ENCODE peak calls at places on chromosome 14, in four cellular contexts. X is CD4-positive, alpha-beta memory T cell; L is CD4-positive, CD25-positive, alpha-beta regulatory T cell; W is GM23338. K is an unnamed sample.
A peak's percentile ranks its signal among the peaks of the same experiment; 100 is the strongest.

GRCh38 chr14:93898731-93899130 is 28.4 kb upstream of the FAM181A start:
- DNase-seq in L (no peak), W (no peak), X (no peak), K (no peak)

GRCh38 chr14:92539419-92539818 is 25.8 kb downstream of the RIN3 start:
- DNase-seq in L (no peak), W (no peak), X (no peak), K (no peak)

GRCh38 chr14:95437715-95438114 is 78.7 kb downstream of the SYNE3 start:
- DNase-seq in W (no peak), X (no peak), L (no peak), K (no peak)

GRCh38 chr14:30906752-30907658 is 32.6 kb downstream of the COCH start:
- DNase-seq in X (no peak), L (peak; percentile 51), W (no peak), K (no peak)

GRCh38 chr14:77303417-77304156 is 17.1 kb downstream of the POMT2 start:
- DNase-seq in L (peak; percentile 73), X (no peak), W (no peak), K (no peak)

GRCh38 chr14:78983126-78983525 is 813.0 kb downstream of the NRXN3 start:
- DNase-seq in L (no peak), W (no peak), X (no peak), K (no peak)

GRCh38 chr14:68513137-68513536 is 279.7 kb downstream of the ZFP36L1 start:
- DNase-seq in L (no peak), W (no peak), X (no peak), K (no peak)

GRCh38 chr14:99041820-99042174 is 230.2 kb downstream of the BCL11B start:
- DNase-seq in W (no peak), L (no peak), X (no peak), K (no peak)

GRCh38 chr14:71332476-71332875 is 425.2 kb downstream of the PCNX1 start:
- DNase-seq in W (no peak), X (no peak), L (no peak), K (no peak)

GRCh38 chr14:71328183-71328582 is 420.9 kb downstream of the PCNX1 start:
- DNase-seq in X (no peak), L (peak; percentile 30), W (no peak), K (no peak)

GRCh38 chr14:71328954-71329353 is 421.7 kb downstream of the PCNX1 start:
- DNase-seq in L (no peak), W (no peak), X (no peak), K (no peak)

GRCh38 chr14:71333705-71334104 is 426.4 kb downstream of the PCNX1 start:
- DNase-seq in X (no peak), W (no peak), L (no peak), K (no peak)

GRCh38 chr14:71331393-71331792 is 424.1 kb downstream of the PCNX1 start:
- DNase-seq in L (no peak), X (no peak), W (no peak), K (no peak)
- H3K4me3 ChIP-seq in L (no peak overlapping the region), X (no peak overlapping the region), W (no peak overlapping the region), K (no peak overlapping the region)

GRCh38 chr14:72616811-72617210 is 277.1 kb downstream of the DPF3 start:
- DNase-seq in W (no peak), X (no peak), L (no peak), K (no peak)

GRCh38 chr14:72617391-72618011 is 276.4 kb downstream of the DPF3 start:
- DNase-seq in X (no peak), L (no peak), W (peak; percentile 19), K (no peak)

GRCh38 chr14:72619071-72619710 is 274.7 kb downstream of the DPF3 start:
- DNase-seq in W (no peak), X (no peak), L (no peak), K (no peak)

GRCh38 chr14:72619881-72620280 is 274.0 kb downstream of the DPF3 start:
- DNase-seq in W (no peak), X (no peak), L (no peak), K (no peak)

DNA sequence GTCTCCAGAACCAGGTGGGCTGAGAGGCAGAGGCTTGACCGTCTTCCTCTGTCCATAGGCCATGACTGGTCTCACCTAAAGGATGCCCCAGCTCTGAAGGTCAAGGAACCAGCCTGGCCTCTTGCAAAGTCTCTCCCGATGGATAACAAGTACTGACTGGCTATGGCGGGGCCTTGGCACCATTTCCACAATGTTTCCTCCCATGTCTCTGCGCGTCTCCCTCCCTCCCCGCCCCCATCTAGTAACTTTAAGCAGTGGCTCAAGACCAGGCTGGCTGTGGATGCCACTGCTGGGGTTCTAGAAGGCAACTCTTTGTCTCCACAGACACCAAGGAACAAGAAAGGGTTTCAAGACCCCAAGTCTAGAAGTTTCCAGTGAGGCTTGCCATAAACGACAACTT is 275.5 kb downstream of the DPF3 start:
- DNase-seq in L (no peak), X (no peak), W (no peak), K (no peak)
- H3K4me1 ChIP-seq in L (no peaks in the 10 kb centered on the region), X (no peaks in the 10 kb centered on the region), W (peaks cover 9% of the 10 kb centered on the region), K (no peaks in the 10 kb centered on the region)

DNA sequence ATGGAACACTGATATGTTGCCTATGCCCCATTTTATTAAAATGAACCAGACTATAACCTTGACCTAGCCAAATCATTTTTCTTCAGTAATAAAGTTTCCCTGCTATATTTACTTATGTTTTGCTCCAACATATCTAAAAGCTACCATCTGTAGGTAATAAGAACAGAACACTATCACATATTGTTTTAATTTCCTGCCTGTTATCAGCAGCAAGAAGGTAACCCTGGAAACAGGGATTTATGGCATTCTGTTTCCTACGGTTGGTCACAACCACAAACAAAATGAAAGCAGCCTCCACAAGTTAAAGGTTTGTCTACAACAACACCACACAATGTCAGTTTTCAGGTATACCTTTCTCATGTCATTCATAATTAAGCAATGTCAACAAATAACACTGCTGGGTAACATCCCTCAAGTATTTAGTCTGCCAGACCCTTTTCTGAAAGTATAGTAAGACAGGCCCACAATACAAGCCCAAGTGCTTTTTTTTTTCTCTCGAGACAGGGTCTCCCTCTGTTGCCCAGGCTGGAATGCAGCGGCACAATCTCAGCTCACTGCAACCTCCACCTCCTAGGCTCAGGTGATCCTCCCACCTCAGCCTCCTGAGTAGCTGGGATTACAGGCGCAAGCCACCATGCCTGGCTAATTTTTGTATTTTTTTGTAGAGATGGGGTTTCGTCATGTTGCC is 25.5 kb downstream of the GCH1 start:
- DNase-seq in X (no peak), L (no peak), W (no peak), K (no peak)
- H3K4me3 ChIP-seq in X (no peak overlapping the region), L (no peak overlapping the region), W (no peak overlapping the region), K (no peak overlapping the region)

DNA sequence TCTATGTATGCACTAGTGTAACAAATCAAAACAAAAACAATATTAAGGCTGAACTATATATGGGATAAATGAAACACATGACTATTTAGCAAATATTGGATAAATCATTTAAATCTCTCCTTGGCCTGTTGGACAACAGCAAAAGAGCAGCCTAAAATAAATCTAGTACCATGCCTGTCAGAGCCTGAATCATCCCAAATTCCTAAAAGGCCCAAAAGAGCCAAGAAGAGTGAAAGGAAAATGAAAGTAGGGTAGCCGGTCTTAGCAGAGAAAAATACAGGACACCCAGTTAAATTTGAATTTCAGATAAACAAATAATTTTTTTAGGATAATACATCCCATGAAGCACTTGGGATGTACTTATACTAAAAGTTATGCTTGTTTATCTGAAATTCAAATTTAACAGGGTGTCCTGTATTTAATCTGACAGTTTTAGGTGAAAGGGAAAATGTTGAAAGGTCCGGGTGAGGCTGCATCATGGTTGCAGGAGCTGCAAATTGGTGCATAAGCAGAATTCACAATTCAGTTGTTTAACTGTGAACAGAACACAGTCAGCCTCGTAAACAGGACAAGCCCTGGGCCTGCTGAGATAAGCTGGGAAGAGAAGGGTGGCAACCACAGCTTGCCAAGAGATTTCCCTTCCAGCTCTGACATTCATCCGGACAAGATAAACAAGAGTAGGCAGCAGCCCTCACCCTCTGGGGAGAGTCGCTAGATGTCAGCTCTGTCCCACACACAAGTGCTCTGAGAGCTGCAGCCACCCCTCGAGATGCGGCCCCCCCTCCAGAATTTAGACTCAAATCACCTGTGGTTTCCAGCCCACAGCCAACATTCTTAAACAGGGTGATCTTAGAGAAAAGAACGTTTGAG is 30.3 kb downstream of the DMAC2L start:
- DNase-seq in X (peak; percentile 36), L (peak; percentile 52), W (peak; percentile 68), K (peak; percentile 35)
- H3K4me1 ChIP-seq in X (no peaks in the 10 kb centered on the region), L (no peaks in the 10 kb centered on the region), W (no peaks in the 10 kb centered on the region), K (no peaks in the 10 kb centered on the region)

DNA sequence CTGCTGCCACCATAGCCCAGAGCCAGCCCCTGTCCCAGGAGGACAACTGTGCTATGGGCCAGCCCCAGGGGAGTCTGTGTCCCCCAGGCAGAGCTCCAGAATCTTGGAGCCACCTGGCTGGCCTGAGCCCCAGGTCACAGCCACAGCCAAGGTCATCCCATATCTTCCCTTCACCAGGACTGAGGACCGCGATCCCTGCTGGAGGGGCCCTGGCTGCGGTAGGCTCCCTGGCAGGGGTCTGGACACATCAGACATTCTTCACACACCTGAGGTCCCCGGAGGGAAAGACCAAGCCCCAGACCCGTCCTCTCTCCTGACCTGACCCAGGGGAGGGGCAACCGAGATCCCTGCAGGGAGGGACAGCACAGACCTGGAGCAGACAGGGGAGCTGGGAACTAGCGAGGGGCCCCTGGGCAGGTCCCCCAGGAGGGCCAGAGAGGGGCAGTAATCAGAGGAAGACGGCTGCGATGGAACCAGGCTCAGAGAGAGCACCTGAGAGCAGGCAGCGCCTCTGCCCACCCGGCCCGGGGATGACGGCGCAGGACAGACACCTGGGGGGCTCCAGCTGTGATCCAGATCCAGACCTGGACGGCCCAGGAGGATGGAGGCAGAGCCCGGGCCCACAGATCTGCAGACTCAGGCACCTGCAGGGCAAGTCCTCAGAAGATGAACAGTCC is 103.2 kb upstream of the EIF5 start:
- DNase-seq in L (no peak), W (no peak), X (no peak), K (no peak)
- H3K4me3 ChIP-seq in L (no peak overlapping the region), W (no peak overlapping the region), X (no peak overlapping the region), K (no peak overlapping the region)

GRCh38 chr14:69700609-69701008 is 66.3 kb upstream of the SRSF5 start:
- DNase-seq in L (no peak), X (no peak), W (no peak), K (no peak)
- H3K4me1 ChIP-seq in L (peaks cover 27% of the 10 kb centered on the region), X (peaks cover 56% of the 10 kb centered on the region), W (peaks cover 24% of the 10 kb centered on the region), K (peaks cover 35% of the 10 kb centered on the region)

DNA sequence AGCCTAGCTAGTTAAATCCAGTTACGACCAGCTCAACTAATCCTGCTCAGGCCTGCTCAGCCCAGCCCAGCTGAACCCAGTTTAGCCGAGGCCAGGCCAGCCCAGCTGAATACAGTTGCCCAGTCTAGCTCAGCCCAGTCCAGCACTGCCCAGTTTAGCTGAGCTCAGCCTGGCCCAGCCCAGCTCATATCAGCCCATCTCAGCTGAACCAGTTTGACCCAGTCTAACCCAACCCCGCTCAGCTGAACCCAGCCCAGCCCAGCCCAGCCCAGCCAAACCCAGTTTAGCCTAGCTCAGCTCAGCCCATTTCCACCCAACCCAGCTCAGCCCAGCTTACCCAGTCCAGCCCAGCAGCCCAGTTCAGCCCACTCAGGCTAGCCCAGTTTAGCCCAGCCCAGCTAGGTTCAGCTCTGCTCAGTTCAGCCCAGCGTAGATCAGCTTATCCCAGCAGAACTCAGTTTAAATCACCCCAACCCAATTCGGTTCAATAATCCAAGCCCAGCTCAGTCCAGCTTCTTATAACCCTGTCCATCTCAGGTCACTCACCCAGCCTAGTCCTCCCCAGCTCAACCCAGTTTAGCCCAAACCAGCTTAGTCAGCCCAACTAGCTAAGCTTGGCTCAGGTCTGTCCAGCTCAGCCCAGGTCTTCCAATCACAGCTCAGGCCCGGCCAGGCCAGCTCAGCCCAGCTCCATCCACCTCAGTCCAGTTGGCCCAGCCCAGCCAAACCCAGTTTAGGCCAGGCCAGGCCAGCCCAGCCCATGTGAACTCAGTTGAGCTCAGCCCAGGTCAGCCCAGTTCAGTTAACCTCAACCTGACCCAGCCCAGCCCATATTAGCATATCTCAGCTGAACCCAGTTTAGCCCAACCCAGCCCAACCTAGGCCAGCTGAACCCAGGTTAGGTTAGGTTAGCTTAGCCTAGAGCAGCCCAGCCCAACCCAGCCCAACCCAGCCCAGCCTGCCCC is 76.7 kb downstream of the TMEM121 start:
- DNase-seq in W (no peak), L (peak; percentile 36), X (no peak), K (no peak)
- H3K4me3 ChIP-seq in W (no peak overlapping the region), L (no peak overlapping the region), X (no peak overlapping the region), K (no peak overlapping the region)

GRCh38 chr14:20578784-20579502 is 8.9 kb downstream of the RNASE11 start:
- DNase-seq in X (no peak), L (no peak), W (no peak), K (no peak)
- H3K4me1 ChIP-seq in X (no peaks in the 10 kb centered on the region), L (no peaks in the 10 kb centered on the region), W (peaks cover 55% of the 10 kb centered on the region), K (no peaks in the 10 kb centered on the region)

K was measured in CD8-positive, alpha-beta memory T cell.